ENCODE peak calls at places on chromosomes 4 and X, in eight cellular contexts. Q is CD8-positive, alpha-beta memory T cell; C is HCEC 1CT; E is naive B cell; L is Right ventricle myocardium superior; A is NCI-H1436; G is activated naive CD4-positive, alpha-beta T cell treated with anti-CD3 and anti-CD28 coated beads for 36 hours; Z is GM23338. I is an unnamed sample.

GRCh38 chr4:48227662-48228061 is 42.0 kb downstream of the TEC start:
- DNase-seq in C (no peak), L (no peak), Z (no peak), G (no peak), A (no peak), E (no peak), Q (no peak), I (no peak)

GRCh38 chr4:177448850-177449249 is 6.6 kb upstream of the AGA start:
- DNase-seq in G (no peak), L (no peak), C (peak; percentile 57), A (no peak), E (no peak), Q (no peak), Z (no peak), I (no peak)

GRCh38 chr4:8176547-8177399 is 18.2 kb upstream of the ABLIM2 start:
- DNase-seq in A (peak; percentile 13), Z (peak; percentile 76), Q (peak; percentile 66), L (peak; percentile 69), E (peak; percentile 55), C (peak; percentile 45), G (peak; percentile 63), I (no peak)

GRCh38 chr4:151395873-151396272 is 13.1 kb upstream of the FHIP1A start:
- DNase-seq in Q (no peak), C (no peak), E (no peak), G (no peak), A (no peak), Z (no peak), L (no peak), I (no peak)

GRCh38 chr4:41145571-41146078 is 68.7 kb downstream of the APBB2 start:
- DNase-seq in Z (no peak), E (no peak), G (no peak), L (no peak), Q (no peak), C (peak; percentile 25), A (no peak), I (no peak)

GRCh38 chr4:60122820-60123219 is 1077.3 kb upstream of the ADGRL3 start:
- DNase-seq in C (no peak), Q (no peak), A (no peak), G (no peak), E (no peak), L (no peak), Z (no peak), I (no peak)

GRCh38 chr4:72063726-72064125 is 31.9 kb downstream of the NPFFR2 start:
- DNase-seq in E (no peak), Z (no peak), A (no peak), Q (no peak), L (no peak), G (no peak), C (peak; percentile 10), I (no peak)

GRCh38 chrX:5644786-5645185 is 583.9 kb downstream of the NLGN4X start:
- DNase-seq in L (no peak), C (no peak), A (no peak), Z (peak; percentile 24), Q (no peak), E (no peak), G (no peak), I (no peak)

GRCh38 chr4:80913381-80913780 is 117.1 kb upstream of the BMP3 start:
- DNase-seq in E (peak; percentile 27), C (no peak), Q (no peak), L (no peak), Z (no peak), G (peak; percentile 35), A (no peak), I (no peak)

GRCh38 chrX:40149286-40150175 is 51.8 kb upstream of the BCOR start:
- DNase-seq in G (no peak), Z (peak; percentile 29), A (no peak), E (no peak), Q (no peak), L (peak; percentile 40), C (no peak), I (no peak)

GRCh38 chrX:10071451-10072163 is 85.2 kb upstream of the CLCN4 start:
- DNase-seq in Q (no peak), G (no peak), A (no peak), L (no peak), E (no peak), C (no peak), Z (no peak), I (no peak)

GRCh38 chr4:177177446-177178160 is 132.1 kb upstream of the NEIL3 start:
- DNase-seq in Z (no peak), C (peak; percentile 72), E (no peak), L (no peak), Q (no peak), A (no peak), G (no peak), I (no peak)

GRCh38 chr4:27861381-27861787 is 1000.7 kb downstream of the STIM2 start:
- DNase-seq in A (no peak), Z (peak; percentile 89), G (no peak), C (peak; percentile 22), L (no peak), E (no peak), Q (no peak), I (no peak)

GRCh38 chr4:54961357-54961975 is 163.9 kb downstream of the KDR start:
- DNase-seq in Q (no peak), L (no peak), C (peak; percentile 24), E (no peak), A (peak; percentile 17), G (peak; percentile 15), Z (peak; percentile 61), I (no peak)

GRCh38 chr4:28209371-28209924 is 1348.8 kb downstream of the STIM2 start:
- DNase-seq in A (no peak), G (no peak), Q (no peak), C (no peak), Z (no peak), L (no peak), E (no peak), I (no peak)

GRCh38 chr4:112511294-112512118 is 4.5 kb downstream of the NEUROG2 start:
- DNase-seq in L (no peak), E (no peak), C (no peak), G (peak; percentile 19), A (no peak), Q (no peak), Z (peak; percentile 70), I (no peak)

GRCh38 chr4:169311643-169312365 is 41.0 kb upstream of the SH3RF1 start:
- DNase-seq in A (peak; percentile 31), G (no peak), Q (no peak), Z (peak; percentile 94), C (peak; percentile 42), L (no peak), E (peak; percentile 22), I (no peak)

GRCh38 chrX:105461013-105461412 is 240.5 kb upstream of the TEX13A start:
- DNase-seq in Z (no peak), C (peak; percentile 46), L (no peak), G (no peak), A (no peak), E (no peak), Q (no peak), I (no peak)

GRCh38 chrX:80556148-80556547 is 135.9 kb downstream of the TENT5D start:
- DNase-seq in Z (no peak), Q (no peak), C (no peak), E (no peak), A (no peak), L (no peak), G (no peak), I (no peak)

GRCh38 chr4:52936729-52937128 is 74.6 kb downstream of the RASL11B start:
- DNase-seq in Q (no peak), G (no peak), L (no peak), C (no peak), Z (no peak), A (no peak), E (no peak), I (no peak)

GRCh38 chr4:186881521-186882220 is 158.0 kb upstream of the FAT1 start:
- DNase-seq in E (no peak), Q (no peak), L (no peak), G (no peak), C (peak; percentile 49), A (no peak), Z (no peak), I (no peak)

GRCh38 chr4:54473077-54473545 is 184.6 kb upstream of the KIT start:
- DNase-seq in C (no peak), E (no peak), G (no peak), Z (peak; percentile 10), A (no peak), L (no peak), Q (no peak), I (no peak)

GRCh38 chr4:95835672-95836071 is 4.2 kb upstream of the PDHA2 start:
- DNase-seq in G (peak; percentile 7), L (no peak), Q (no peak), Z (peak; percentile 73), C (no peak), E (no peak), A (no peak), I (no peak)

GRCh38 chr4:183118585-183118984 is 19.5 kb downstream of the WWC2 start:
- DNase-seq in C (peak; percentile 83), A (no peak), E (no peak), Z (peak; percentile 85), Q (no peak), L (no peak), G (no peak), I (no peak)

GRCh38 chrX:1463581-1464281 is 11.0 kb upstream of the ASMTL start:
- DNase-seq in C (no peak), L (no peak), Q (peak; percentile 27), Z (no peak), G (peak; percentile 20), E (no peak), A (no peak), I (no peak)

GRCh38 chr4:111323496-111323895 is 700.6 kb upstream of the PITX2 start:
- DNase-seq in Q (no peak), C (peak; percentile 62), Z (no peak), A (no peak), L (no peak), E (no peak), G (no peak), I (no peak)

GRCh38 chr4:78864405-78865024 is 74.7 kb downstream of the PAQR3 start:
- DNase-seq in G (peak; percentile 15), L (no peak), Z (peak; percentile 72), A (peak; percentile 68), E (peak; percentile 69), Q (no peak), C (peak; percentile 61), I (no peak)

GRCh38 chrX:10158279-10158939 is 1.6 kb downstream of the CLCN4 start:
- DNase-seq in Z (peak; percentile 68), G (peak; percentile 13), L (no peak), A (no peak), C (no peak), E (peak; percentile 49), Q (no peak), I (peak; percentile 19)

GRCh38 chr4:88744609-88745008 is 47.0 kb upstream of the NAP1L5 start:
- DNase-seq in A (no peak), Z (no peak), C (no peak), L (no peak), Q (no peak), G (no peak), E (no peak), I (no peak)

GRCh38 chr4:98509641-98510170 is 148.7 kb downstream of the TSPAN5 start:
- DNase-seq in A (no peak), Z (no peak), C (no peak), G (no peak), L (no peak), Q (no peak), E (no peak), I (no peak)

GRCh38 chr4:7275490-7276154 is 83.3 kb downstream of the SORCS2 start:
- DNase-seq in E (no peak), A (no peak), G (no peak), L (peak; percentile 0), C (no peak), Z (no peak), Q (no peak), I (no peak)

GRCh38 chr4:15961778-15962510 is 1.0 kb downstream of the FGFBP2 start:
- DNase-seq in E (no peak), C (no peak), Q (peak; percentile 75), Z (no peak), G (peak; percentile 11), L (no peak), A (no peak), I (no peak)

GRCh38 chr4:76993787-76994641 is 44.5 kb downstream of the SEPTIN11 start:
- DNase-seq in Z (no peak), C (no peak), Q (peak; percentile 74), G (peak; percentile 82), L (no peak), E (no peak), A (peak; percentile 21), I (no peak)

GRCh38 chrX:29687687-29688086 is 527.7 kb upstream of the MAGEB2 start:
- DNase-seq in L (no peak), Z (no peak), Q (no peak), A (no peak), G (no peak), C (peak; percentile 55), E (no peak), I (no peak)